ENCODE peak calls at places on chromosomes 4 and X, in four cellular contexts. L, E, Q and N are unnamed samples.

GRCh38 chrX:44828008-44828605 is 15.7 kb upstream of the DUSP21 start:
- DNase-seq in L (no peak), E (no peak), Q (no peak), N (no peak)

GRCh38 chrX:68665502-68665901 is 18.0 kb downstream of the STARD8 start:
- DNase-seq in L (no peak), E (no peak), Q (no peak), N (no peak)

GRCh38 chr4:61445374-61446063 is 245.4 kb downstream of the ADGRL3 start:
- DNase-seq in L (peak; percentile 73), E (no peak), Q (no peak), N (no peak)

GRCh38 chr4:41656572-41657301 is 91.8 kb downstream of the PHOX2B start:
- DNase-seq in L (no peak), E (no peak), Q (no peak), N (no peak)

GRCh38 chrX:1750267-1750666 is 135.4 kb downstream of the ASMT start:
- DNase-seq in L (no peak), E (no peak), Q (no peak), N (no peak)

GRCh38 chr4:19486400-19486799 is 765.3 kb upstream of the SLIT2 start:
- DNase-seq in L (no peak), E (no peak), Q (no peak), N (peak; percentile 11)

GRCh38 chrX:132489256-132490085 is 633 bp upstream of the MBNL3 start:
- DNase-seq in L (peak; percentile 74), E (peak; percentile 73), Q (no peak), N (no peak)

GRCh38 chr4:5033266-5033945 is 14.1 kb upstream of the CYTL1 start:
- DNase-seq in L (no peak), E (no peak), Q (no peak), N (no peak)

GRCh38 chr4:142840516-142841123 is 5.5 kb downstream of the INPP4B start:
- DNase-seq in L (no peak), E (no peak), Q (no peak), N (no peak)

GRCh38 chr4:72205831-72206230 is 174.0 kb downstream of the NPFFR2 start:
- DNase-seq in L (no peak), E (no peak), Q (no peak), N (no peak)

GRCh38 chr4:98929341-98930267 is 671 bp upstream of the EIF4E start:
- DNase-seq in L (no peak), E (peak; percentile 76), Q (no peak), N (peak; percentile 63)

GRCh38 chr4:20423420-20423819 is 171.7 kb downstream of the SLIT2 start:
- DNase-seq in L (no peak), E (no peak), Q (no peak), N (no peak)

GRCh38 chr4:108351806-108352205 is 183.1 kb upstream of the LEF1 start:
- DNase-seq in L (no peak), E (no peak), Q (no peak), N (no peak)

GRCh38 chrX:139931646-139932076 is 1.2 kb downstream of the ATP11C start:
- DNase-seq in L (no peak), E (peak; percentile 60), Q (no peak), N (no peak)

GRCh38 chr4:6840062-6840976 is 57.8 kb downstream of the KIAA0232 start:
- DNase-seq in L (no peak), E (no peak), Q (no peak), N (no peak)

GRCh38 chr4:105923507-105924238 is 28.4 kb downstream of the NPNT start:
- DNase-seq in L (no peak), E (no peak), Q (no peak), N (no peak)

GRCh38 chr4:26032572-26033320 is 118.7 kb downstream of the SMIM20 start:
- DNase-seq in L (no peak), E (no peak), Q (no peak), N (no peak)